ENCODE peak calls at places on chromosome 12, in four cellular contexts. P, N, Y and Z are unnamed samples.

GRCh38 chr12:1083888-1084262 is 92.9 kb downstream of the ERC1 start:
- DNase-seq in P (no peak), N (no peak), Y (peak; percentile 69), Z (no peak)

GRCh38 chr12:20883288-20883687 is 72.8 kb downstream of the SLCO1B3 start:
- DNase-seq in N (no peak), Y (no peak), P (no peak), Z (no peak)

GRCh38 chr12:12686472-12686871 is 9.5 kb downstream of the GPR19 start:
- DNase-seq in N (no peak), P (no peak), Y (no peak), Z (no peak)

GRCh38 chr12:71299541-71300376 is 139.8 kb upstream of the LGR5 start:
- DNase-seq in Y (no peak), P (peak; percentile 62), N (no peak), Z (no peak)

GRCh38 chr12:48189331-48190125 is 6.1 kb downstream of the CCDC184 start:
- DNase-seq in P (peak; percentile 69), Y (peak; percentile 67), N (peak; percentile 34), Z (peak; percentile 84)

GRCh38 chr12:262817-263216 is at the start of gene SLC6A13:
- DNase-seq in P (no peak), Y (no peak), N (no peak), Z (no peak)

GRCh38 chr12:132356686-132357622 is 27.6 kb upstream of the GALNT9 start:
- DNase-seq in Y (peak; percentile 16), P (peak; percentile 37), N (no peak), Z (no peak)

GRCh38 chr12:85626031-85626781 is 210.0 kb downstream of the RASSF9 start:
- DNase-seq in Y (peak; percentile 88), N (no peak), P (no peak), Z (no peak)

GRCh38 chr12:131369094-131369845 is 341.6 kb upstream of the SFSWAP start:
- DNase-seq in Y (no peak), P (no peak), N (no peak), Z (no peak)

GRCh38 chr12:15629761-15630160 is 159.4 kb downstream of the EPS8 start:
- DNase-seq in P (no peak), Y (peak; percentile 69), N (no peak), Z (no peak)

GRCh38 chr12:98532687-98533304 is 17.4 kb downstream of the TMPO start:
- DNase-seq in Y (peak; percentile 62), P (peak; percentile 51), N (no peak), Z (no peak)

GRCh38 chr12:68327896-68328295 is 4.3 kb downstream of the MDM1 start:
- DNase-seq in Y (no peak), P (no peak), N (no peak), Z (no peak)

GRCh38 chr12:113598815-113599406 is 127.2 kb upstream of the LHX5 start:
- DNase-seq in Y (no peak), N (no peak), P (no peak), Z (no peak)

DNA sequence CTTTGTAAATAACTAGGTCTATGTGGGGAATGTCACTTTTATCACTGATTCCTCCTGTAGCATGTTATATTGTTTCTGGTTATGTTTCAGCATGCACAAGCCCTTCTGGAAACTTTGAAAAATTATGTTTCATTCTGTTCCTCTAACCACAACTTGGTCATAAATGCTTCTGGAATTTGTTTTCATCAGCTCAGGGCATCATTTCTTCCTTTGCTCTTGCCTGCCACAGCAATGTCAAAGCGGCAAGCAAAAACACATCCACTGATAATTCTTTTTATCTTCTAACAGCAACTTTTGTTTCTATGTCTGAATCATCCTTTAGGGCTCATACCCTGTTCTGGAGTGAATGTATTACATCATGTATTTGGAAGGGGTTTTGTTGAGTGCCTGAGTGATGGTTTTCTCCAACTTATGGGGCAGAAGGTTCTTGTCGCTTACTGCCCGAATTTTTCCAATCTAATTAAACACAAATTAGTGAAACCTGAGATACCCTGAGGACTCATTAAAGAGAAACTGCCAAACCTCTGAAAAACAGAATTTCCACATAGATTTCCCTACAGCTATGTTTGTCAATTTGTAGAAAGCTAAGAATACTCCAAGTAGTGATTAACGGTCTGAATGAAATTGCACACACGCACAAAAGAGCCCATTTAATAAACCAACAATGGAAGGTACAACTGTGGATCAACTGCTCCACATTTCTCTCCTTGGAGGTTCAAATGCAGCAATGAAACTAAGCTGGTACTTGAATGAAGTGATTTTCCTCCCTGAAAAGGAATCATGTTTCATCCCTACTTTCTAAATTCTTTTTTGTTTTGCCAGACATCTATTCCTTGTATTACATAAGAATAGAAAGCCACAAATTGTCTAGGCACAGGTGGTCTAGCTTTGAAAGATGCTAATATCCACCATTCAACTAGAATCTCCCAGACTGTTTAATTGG is 173.5 kb upstream of the KRR1 start:
- DNase-seq in N (no peak), P (no peak), Y (peak; percentile 86), Z (no peak)
- TF ChIP-seq CHD1 in N (no peak), P (no peak), Y (no peak), Z (no peak)

GRCh38 chr12:53299101-53299453 is 418 bp upstream of the MYG1 start:
- DNase-seq in Y (peak; percentile 85), N (no peak), P (peak; percentile 40), Z (no peak)

GRCh38 chr12:53295891-53296219 is 513 bp downstream of the PFDN5 start:
- DNase-seq in N (no peak), P (peak; percentile 23), Y (no peak), Z (no peak)

GRCh38 chr12:53299454-53300180 is at the start of gene MYG1:
- DNase-seq in P (no peak), N (peak; percentile 43), Y (peak; percentile 84), Z (peak; percentile 87)

GRCh38 chr12:53300187-53300586 is 692 bp downstream of the MYG1 start:
- DNase-seq in Y (peak; percentile 77), N (no peak), P (no peak), Z (no peak)

DNA sequence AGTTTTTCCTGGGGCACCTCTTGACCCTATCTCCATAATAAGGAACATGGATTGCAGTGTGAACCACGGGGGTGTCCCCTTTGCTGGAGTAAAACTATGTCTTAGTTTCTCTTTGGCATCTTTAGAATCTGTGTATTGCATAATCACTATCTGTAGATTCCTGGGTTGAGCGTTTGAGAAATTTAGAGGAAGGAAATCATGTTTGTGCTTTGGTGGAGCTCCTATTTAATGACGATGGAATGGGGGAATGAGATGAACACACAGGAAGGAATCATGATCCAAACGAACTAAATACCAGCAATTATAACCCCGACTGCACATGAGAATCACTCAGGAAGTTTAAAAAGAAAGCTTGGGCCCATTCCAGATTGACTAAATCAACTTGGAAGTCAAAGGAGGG is 1.3 kb upstream of the MYG1 start:
- DNase-seq in N (no peak), Y (peak; percentile 97), P (no peak), Z (no peak)
- TF ChIP-seq CHD1 in N (no peak), Y (no peak), P (no peak), Z (no peak)

GRCh38 chr12:92573104-92573503 is 129.7 kb upstream of the PLEKHG7 start:
- DNase-seq in Y (no peak), N (no peak), P (no peak), Z (no peak)

GRCh38 chr12:92568631-92569128 is 134.1 kb upstream of the PLEKHG7 start:
- DNase-seq in P (no peak), N (no peak), Y (no peak), Z (no peak)

GRCh38 chr12:92571169-92571568 is 131.6 kb upstream of the PLEKHG7 start:
- DNase-seq in P (no peak), Y (no peak), N (no peak), Z (no peak)

GRCh38 chr12:92571844-92572543 is 130.8 kb upstream of the PLEKHG7 start:
- DNase-seq in N (no peak), P (no peak), Y (no peak), Z (no peak)

DNA sequence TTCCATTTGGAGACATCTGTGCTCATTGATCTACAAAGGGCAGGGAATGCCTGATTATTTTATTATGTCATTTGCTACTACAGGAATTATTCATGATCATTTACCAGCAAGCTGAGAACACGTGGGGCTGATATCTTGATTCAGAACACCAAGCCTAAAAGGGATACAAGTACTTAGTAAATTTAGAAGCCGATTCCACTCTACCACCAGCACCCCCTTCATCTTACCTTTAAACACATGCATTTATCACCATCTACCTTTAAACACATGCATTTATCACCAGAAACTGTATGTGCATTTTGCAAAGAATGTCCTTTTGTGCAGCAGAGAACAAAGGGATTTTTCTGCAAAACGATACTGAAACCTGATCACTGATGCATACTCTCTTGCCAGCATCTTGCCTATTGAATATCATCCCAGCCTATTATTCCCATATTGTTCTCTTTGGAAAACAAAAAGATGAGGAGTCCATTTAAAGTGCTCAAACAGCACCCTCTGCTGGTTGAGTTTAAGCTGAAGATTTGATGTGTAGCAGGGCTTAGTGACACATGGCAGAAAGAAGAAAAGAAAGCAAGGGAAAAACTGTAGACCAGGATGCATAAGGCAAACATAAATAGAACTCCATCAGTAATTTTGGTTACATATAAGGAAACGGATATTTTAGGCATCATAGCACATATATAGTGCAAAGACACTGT is 132.6 kb upstream of the PLEKHG7 start:
- DNase-seq in Y (peak; percentile 86), P (peak; percentile 46), N (peak; percentile 93), Z (peak; percentile 63)
- TF ChIP-seq CHD1 in Y (no peak), P (no peak), N (no peak), Z (no peak)

GRCh38 chr12:34391771-34392581 is 369.7 kb downstream of the ALG10 start:
- DNase-seq in Y (no peak), N (no peak), P (peak; percentile 41), Z (no peak)
- TF ChIP-seq CHD1 in Y (no peak), N (no peak), P (no peak), Z (no peak)

GRCh38 chr12:109053382-109054123 is 1.2 kb downstream of the USP30 start:
- DNase-seq in P (peak; percentile 29), N (peak; percentile 28), Y (no peak), Z (no peak)
- TF ChIP-seq CHD1 in P (no peak), N (no peak), Y (no peak), Z (no peak)

GRCh38 chr12:109099426-109100020 is 2.1 kb downstream of the UNG start:
- DNase-seq in Y (no peak), N (no peak), P (no peak), Z (no peak)
- TF ChIP-seq CHD1 in Y (no peak), N (no peak), P (no peak), Z (no peak)

GRCh38 chr12:94565683-94566082 is 84.7 kb downstream of the TMCC3 start:
- DNase-seq in N (no peak), P (no peak), Y (no peak), Z (no peak)

GRCh38 chr12:94560416-94561221 is 89.7 kb downstream of the TMCC3 start:
- DNase-seq in N (peak; percentile 36), Y (peak; percentile 53), P (no peak), Z (peak; percentile 78)

GRCh38 chr12:94558612-94559011 is 91.7 kb downstream of the TMCC3 start:
- DNase-seq in N (no peak), P (no peak), Y (no peak), Z (no peak)

GRCh38 chr12:94563261-94563660 is 87.1 kb downstream of the TMCC3 start:
- DNase-seq in Y (no peak), P (no peak), N (no peak), Z (no peak)

DNA sequence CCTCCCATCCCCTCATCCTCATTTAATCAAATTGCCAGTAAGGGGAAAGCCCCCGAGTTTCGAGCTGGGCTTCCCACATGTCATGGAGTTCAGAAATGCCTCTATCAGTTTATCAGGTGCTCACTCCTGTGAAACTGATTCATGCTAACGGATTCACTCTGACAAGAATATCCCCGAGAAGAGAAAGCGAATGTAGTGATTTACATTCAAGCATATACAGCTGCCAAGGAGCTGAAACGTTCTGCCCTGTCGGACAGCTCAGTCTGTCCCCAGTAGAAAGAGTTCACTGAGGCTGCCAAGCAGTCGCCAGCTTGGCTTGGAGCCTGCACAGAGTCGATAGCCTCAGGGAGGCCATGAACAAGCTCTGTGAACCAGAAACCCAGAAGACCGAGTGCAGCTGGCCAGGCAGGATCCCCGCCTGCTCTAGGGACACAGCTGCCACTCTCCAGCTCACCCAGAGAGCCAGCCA is 88.4 kb downstream of the TMCC3 start:
- DNase-seq in N (peak; percentile 74), Y (no peak), P (no peak), Z (no peak)
- TF ChIP-seq CHD1 in N (no peak), Y (no peak), P (no peak), Z (no peak)